ENCODE peak calls at places on chromosomes 1 and 21, in eight cellular contexts. I is substantia nigra; H is naive thymus-derived CD4-positive, alpha-beta T cell; U is transverse colon; D is AG04450; F is A549; T is H9; E is fibroblast of lung. O is an unnamed sample.

GRCh38 chr1:182301467-182302198 is 90.0 kb downstream of the GLUL start:
- DNase-seq in I (no peak), H (no peak), U (peak), D (no peak), F (no peak), T (no peak), E (peak), O (peak)

GRCh38 chr1:89725016-89725380 is 92.1 kb downstream of the LRRC8C start:
- DNase-seq in I (no peak), H (no peak), U (peak), D (peak), F (no peak), T (no peak), E (peak), O (no peak)

GRCh38 chr1:232166942-232167341 is 463.0 kb downstream of the SIPA1L2 start:
- DNase-seq in I (no peak), H (no peak), U (no peak), D (no peak), F (no peak), T (peak), E (no peak), O (no peak)

GRCh38 chr1:25729774-25730173 is 70.2 kb upstream of the SELENON start:
- DNase-seq in I (no peak), H (no peak), U (no peak), D (no peak), F (no peak), T (no peak), E (no peak), O (no peak)

GRCh38 chr21:45602106-45602505 is 41.4 kb upstream of the PCBP3 start:
- DNase-seq in I (no peak), H (no peak), U (no peak), D (no peak), F (no peak), T (no peak), E (no peak), O (no peak)

GRCh38 chr1:17919525-17920439 is 164.6 kb downstream of the ACTL8 start:
- DNase-seq in I (no peak), H (no peak), U (no peak), D (peak), F (peak), T (peak), E (peak), O (no peak)

GRCh38 chr1:64948905-64949833 is 17.2 kb downstream of the JAK1 start:
- DNase-seq in I (no peak), H (peak), U (no peak), D (no peak), F (no peak), T (no peak), E (peak), O (no peak)

GRCh38 chr1:178871551-178872320 is 859 bp upstream of the ANGPTL1 start:
- DNase-seq in I (no peak), H (no peak), U (no peak), D (no peak), F (no peak), T (no peak), E (no peak), O (no peak)

GRCh38 chr1:43284711-43285110 is 670 bp downstream of the C1orf210 start:
- DNase-seq in I (no peak), H (no peak), U (no peak), D (no peak), F (no peak), T (no peak), E (no peak), O (peak)

GRCh38 chr21:45209685-45210284 is 77.9 kb downstream of the POFUT2 start:
- DNase-seq in I (no peak), H (no peak), U (no peak), D (no peak), F (no peak), T (no peak), E (no peak), O (no peak)

GRCh38 chr1:245182028-245182427 is 27.2 kb downstream of the KIF26B start:
- DNase-seq in I (no peak), H (no peak), U (no peak), D (no peak), F (no peak), T (no peak), E (no peak), O (no peak)

GRCh38 chr1:230356869-230357778 is 69.0 kb downstream of the PGBD5 start:
- DNase-seq in I (no peak), H (no peak), U (no peak), D (no peak), F (no peak), T (no peak), E (no peak), O (no peak)

GRCh38 chr1:17538428-17539130 is 919 bp upstream of the ARHGEF10L start:
- DNase-seq in I (no peak), H (no peak), U (no peak), D (no peak), F (no peak), T (peak), E (peak), O (no peak)

GRCh38 chr1:3070654-3071506 is 1.9 kb downstream of the PRDM16 start:
- DNase-seq in I (no peak), H (peak), U (no peak), D (no peak), F (no peak), T (peak), E (no peak), O (no peak)
- H3K27ac ChIP-seq in I (no peak), H (no peak), U (no peak), D (no peak), F (peak), T (no peak), E (no peak), O (no peak)

DNA sequence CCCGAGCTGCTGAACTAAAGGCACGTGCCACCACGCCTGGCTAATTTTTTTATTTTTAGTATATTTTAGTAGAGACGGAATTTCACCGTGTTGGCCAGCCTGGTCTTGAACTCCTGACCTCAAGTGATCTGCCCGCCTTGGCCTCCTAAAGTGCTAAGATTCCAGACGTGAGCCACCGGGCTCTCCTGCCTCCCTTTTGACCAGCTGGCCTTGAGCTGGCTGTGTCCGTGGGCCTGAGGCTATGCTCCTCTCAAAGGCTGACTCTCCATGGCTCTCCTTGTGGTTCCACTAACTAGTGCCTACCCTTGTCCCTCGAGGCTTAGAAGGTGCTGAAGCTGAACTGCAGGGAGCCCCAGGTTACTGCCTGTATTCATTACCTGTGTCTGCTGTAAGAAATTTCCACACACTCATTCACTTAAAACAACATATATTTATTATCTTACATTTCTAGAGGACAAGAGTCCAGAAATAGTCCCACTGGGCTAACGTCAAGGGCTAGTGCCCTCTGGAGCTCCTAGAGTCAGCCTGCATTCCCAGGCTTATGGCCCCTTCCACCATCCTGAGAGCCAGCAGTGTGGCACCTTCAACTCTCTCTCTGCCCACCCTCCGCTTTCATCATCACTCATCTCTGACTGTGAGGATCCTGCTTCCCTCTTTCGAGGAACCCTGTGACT is 34.9 kb downstream of the ETS2 start:
- DNase-seq in I (no peak), H (no peak), U (no peak), D (no peak), F (no peak), T (no peak), E (no peak), O (no peak)
- H3K27ac ChIP-seq in I (no peak), H (no peak), U (no peak), D (peak), F (peak), T (no peak), E (peak), O (no peak)

GRCh38 chr1:3470650-3471355 is 16.3 kb downstream of the ARHGEF16 start:
- DNase-seq in I (no peak), H (no peak), U (no peak), D (no peak), F (no peak), T (no peak), E (no peak), O (no peak)

GRCh38 chr1:3472906-3473305 is 18.4 kb downstream of the ARHGEF16 start:
- DNase-seq in I (no peak), H (no peak), U (no peak), D (no peak), F (no peak), T (no peak), E (no peak), O (no peak)

GRCh38 chr1:3471356-3472087 is 17.1 kb downstream of the ARHGEF16 start:
- DNase-seq in I (peak), H (no peak), U (no peak), D (no peak), F (peak), T (peak), E (peak), O (peak)

GRCh38 chr1:3473381-3473844 is 18.9 kb downstream of the ARHGEF16 start:
- DNase-seq in I (no peak), H (no peak), U (no peak), D (peak), F (no peak), T (no peak), E (peak), O (no peak)

DNA sequence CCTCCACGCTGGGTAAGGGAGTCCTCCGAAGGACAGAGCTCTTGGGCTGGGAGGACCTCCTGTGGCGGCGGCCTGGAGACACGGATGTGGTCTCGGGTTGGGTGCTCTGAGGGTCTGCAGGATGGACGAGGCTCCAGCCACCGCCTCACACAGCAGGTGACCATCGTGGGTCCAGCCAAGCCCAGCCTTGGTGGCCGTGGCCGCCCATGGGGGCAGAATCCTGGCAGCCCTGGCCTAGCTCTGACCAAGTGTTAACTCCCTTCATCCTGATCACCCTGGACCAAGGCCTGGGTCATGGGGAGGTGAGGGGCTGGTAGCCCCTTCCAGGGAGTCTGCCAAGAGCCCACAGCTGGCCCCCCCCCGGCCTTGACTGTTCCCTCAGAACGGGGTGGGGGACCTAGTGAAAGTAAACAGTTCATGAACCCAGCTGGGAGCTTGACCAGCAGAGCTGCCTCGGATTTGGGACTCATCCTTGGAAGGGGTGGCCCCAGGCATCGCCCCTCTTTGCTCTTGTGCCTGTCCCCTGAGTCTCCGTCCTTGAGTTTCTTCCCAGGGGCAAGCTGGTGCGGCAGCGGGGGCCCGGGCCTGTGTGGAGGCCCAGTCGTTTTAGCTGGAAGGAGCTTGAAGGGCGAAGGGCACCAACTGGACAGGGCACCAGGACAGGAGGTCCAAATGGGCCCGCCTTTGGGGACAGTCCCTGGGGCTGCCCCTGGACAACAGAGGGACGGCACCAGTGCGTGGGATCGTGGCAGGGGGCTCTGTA is 17.8 kb downstream of the ARHGEF16 start:
- DNase-seq in I (no peak), H (no peak), U (no peak), D (no peak), F (no peak), T (no peak), E (no peak), O (no peak)
- H3K27ac ChIP-seq in I (no peak), H (no peak), U (no peak), D (no peak), F (peak), T (no peak), E (no peak), O (no peak)

GRCh38 chr1:85571830-85572229 is 8.7 kb upstream of the CCN1 start:
- DNase-seq in I (no peak), H (no peak), U (no peak), D (no peak), F (no peak), T (no peak), E (no peak), O (no peak)
- H3K27ac ChIP-seq in I (no peak), H (no peak), U (no peak), D (no peak), F (no peak), T (no peak), E (no peak), O (no peak)

O was measured in Peyer's patch.